ENCODE peak calls at places on chromosomes 7 and 10, in four cellular contexts. Y is PC-3, O is HepG2, D is body of pancreas. P is an unnamed sample.

GRCh38 chr7:130733866-130734524 is at the start of gene KLF14:
- DNase-seq in Y (no peak), O (no peak), D (peak), P (peak)

GRCh38 chr7:133510326-133511055 is 257.6 kb downstream of the EXOC4 start:
- DNase-seq in Y (no peak), O (no peak), D (no peak), P (no peak)

GRCh38 chr7:108014747-108015682 is 12.1 kb upstream of the LAMB1 start:
- DNase-seq in Y (peak), O (peak), D (no peak), P (peak)

GRCh38 chr10:75778665-75779064 is 347.2 kb downstream of the LRMDA start:
- DNase-seq in Y (no peak), O (no peak), D (no peak), P (no peak)

GRCh38 chr7:721619-722248 is 4.8 kb upstream of the DNAAF5 start:
- DNase-seq in Y (no peak), O (no peak), D (no peak), P (no peak)

GRCh38 chr7:68414631-68415425 is 1183.4 kb upstream of the AUTS2 start:
- DNase-seq in Y (no peak), O (no peak), D (no peak), P (no peak)

GRCh38 chr7:41188163-41189130 is 514.4 kb downstream of the INHBA start:
- DNase-seq in Y (peak), O (no peak), D (no peak), P (peak)

GRCh38 chr10:71962915-71963314 is 1.3 kb upstream of the CHST3 start:
- DNase-seq in Y (no peak), O (no peak), D (no peak), P (no peak)

GRCh38 chr7:138954545-138955475 is 26.4 kb downstream of the KIAA1549 start:
- DNase-seq in Y (no peak), O (no peak), D (no peak), P (no peak)

GRCh38 chr7:69962077-69962855 is 364.0 kb downstream of the AUTS2 start:
- DNase-seq in Y (no peak), O (no peak), D (peak), P (no peak)

GRCh38 chr7:150383710-150384397 is 4.7 kb downstream of the ZNF775 start:
- DNase-seq in Y (no peak), O (peak), D (peak), P (no peak)

GRCh38 chr10:132721725-132722124 is 64.2 kb downstream of the NKX6-2 start:
- DNase-seq in Y (no peak), O (no peak), D (no peak), P (no peak)

GRCh38 chr10:60314306-60314940 is 75.3 kb downstream of the ANK3 start:
- DNase-seq in Y (peak), O (no peak), D (no peak), P (peak)

GRCh38 chr10:24249829-24250415 is 41.0 kb downstream of the KIAA1217 start:
- DNase-seq in Y (no peak), O (no peak), D (no peak), P (peak)

GRCh38 chr10:74967850-74968620 is 141.6 kb downstream of the KAT6B start:
- DNase-seq in Y (peak), O (peak), D (no peak), P (peak)

GRCh38 chr10:104925232-104925851 is 284.3 kb downstream of the SORCS3 start:
- DNase-seq in Y (peak), O (peak), D (peak), P (peak)

GRCh38 chr7:18320971-18321567 is 174.5 kb upstream of the HDAC9 start:
- DNase-seq in Y (peak), O (peak), D (no peak), P (peak)

GRCh38 chr7:131861620-131862346 is 305.4 kb upstream of the PODXL start:
- DNase-seq in Y (peak), O (no peak), D (no peak), P (no peak)

GRCh38 chr7:36406156-36406555 is 16.5 kb downstream of the ANLN start:
- DNase-seq in Y (no peak), O (no peak), D (no peak), P (no peak)

GRCh38 chr10:79084012-79084971 is 15.5 kb downstream of the ZMIZ1 start:
- DNase-seq in Y (peak), O (peak), D (peak), P (peak)

GRCh38 chr10:117007080-117007479 is 2.1 kb upstream of the SHTN1 start:
- DNase-seq in Y (peak), O (peak), D (no peak), P (peak)

GRCh38 chr10:117005454-117006055 is 568 bp upstream of the SHTN1 start:
- DNase-seq in Y (peak), O (peak), D (peak), P (peak)

GRCh38 chr10:117004238-117004626 is 755 bp downstream of the SHTN1 start:
- DNase-seq in Y (peak), O (no peak), D (no peak), P (peak)

GRCh38 chr10:117003336-117003735 is 1.7 kb downstream of the SHTN1 start:
- DNase-seq in Y (peak), O (peak), D (no peak), P (no peak)

DNA sequence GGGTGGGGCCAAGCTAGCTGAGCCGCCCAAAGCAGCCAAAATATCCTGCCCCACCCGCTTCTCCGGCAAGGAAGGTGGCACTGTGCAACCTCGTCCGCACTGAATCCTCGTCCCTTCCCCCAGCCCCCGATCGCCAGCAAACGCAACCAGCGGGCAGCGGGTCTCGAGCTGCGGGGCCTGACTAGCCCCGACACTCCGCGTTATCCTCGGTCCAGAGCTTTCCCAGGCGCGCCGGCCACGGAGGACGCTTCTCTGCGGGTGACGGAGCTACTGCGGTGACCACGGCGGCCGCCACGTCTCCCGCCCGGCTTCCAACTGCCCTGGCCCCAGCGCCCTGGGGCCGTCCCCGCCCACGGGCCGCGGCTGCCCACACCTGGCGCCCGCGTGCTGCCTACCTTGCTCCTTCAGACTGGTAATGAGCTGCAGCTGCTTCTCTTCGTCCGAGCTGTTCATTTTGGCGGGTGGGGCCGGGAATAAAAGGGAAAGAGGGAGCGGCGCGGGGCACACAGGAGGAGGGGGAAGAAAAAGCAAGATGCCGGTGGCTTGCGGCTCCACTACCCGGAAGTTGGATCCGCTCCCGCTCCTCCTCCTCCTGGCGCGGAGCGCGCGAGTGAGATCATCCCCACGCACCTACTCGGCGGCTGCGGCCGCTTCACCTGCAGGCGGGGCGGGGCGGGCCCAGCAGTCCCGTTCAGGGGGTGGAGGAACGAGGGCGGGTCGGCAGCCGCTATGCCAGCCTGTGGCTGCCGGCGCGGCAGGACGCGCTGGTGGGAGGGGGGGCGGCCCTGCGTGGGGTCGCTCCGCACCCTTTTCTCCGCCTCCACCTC is at the start of gene SHTN1:
- DNase-seq in Y (peak), O (peak), D (peak), P (peak)
- H3K27ac ChIP-seq in Y (peak), O (peak), D (peak), P (peak)

GRCh38 chr10:49541762-49542161 is 2.8 kb upstream of the ERCC6 start:
- DNase-seq in Y (no peak), O (no peak), D (no peak), P (no peak)

GRCh38 chr10:49534670-49535381 is 4.1 kb downstream of the ERCC6 start:
- DNase-seq in Y (peak), O (no peak), D (no peak), P (no peak)

GRCh38 chr10:49542353-49542752 is 3.4 kb upstream of the ERCC6 start:
- DNase-seq in Y (no peak), O (no peak), D (no peak), P (no peak)

GRCh38 chr10:49539320-49539885 is 482 bp upstream of the ERCC6 start:
- DNase-seq in Y (peak), O (peak), D (peak), P (peak)

GRCh38 chr10:49538381-49539319 is at the start of gene ERCC6:
- DNase-seq in Y (peak), O (peak), D (peak), P (peak)
- TF ChIP-seq CTCF in Y (peak), O (peak), D (no peak), P (no peak)

GRCh38 chr10:124997246-124997790 is 55.4 kb downstream of the ZRANB1 start:
- DNase-seq in Y (no peak), O (no peak), D (peak), P (no peak)

GRCh38 chr10:124999433-125000365 is 57.8 kb downstream of the ZRANB1 start:
- DNase-seq in Y (no peak), O (no peak), D (peak), P (no peak)

GRCh38 chr10:124996854-124997215 is 54.9 kb downstream of the ZRANB1 start:
- DNase-seq in Y (no peak), O (no peak), D (peak), P (no peak)

GRCh38 chr10:124998624-124999291 is 56.8 kb downstream of the ZRANB1 start:
- DNase-seq in Y (no peak), O (no peak), D (peak), P (no peak)

GRCh38 chr10:124997791-124998623 is 56.1 kb downstream of the ZRANB1 start:
- DNase-seq in Y (no peak), O (no peak), D (peak), P (no peak)
- H3K27ac ChIP-seq in Y (no peak), O (no peak), D (no peak), P (peak)

DNA sequence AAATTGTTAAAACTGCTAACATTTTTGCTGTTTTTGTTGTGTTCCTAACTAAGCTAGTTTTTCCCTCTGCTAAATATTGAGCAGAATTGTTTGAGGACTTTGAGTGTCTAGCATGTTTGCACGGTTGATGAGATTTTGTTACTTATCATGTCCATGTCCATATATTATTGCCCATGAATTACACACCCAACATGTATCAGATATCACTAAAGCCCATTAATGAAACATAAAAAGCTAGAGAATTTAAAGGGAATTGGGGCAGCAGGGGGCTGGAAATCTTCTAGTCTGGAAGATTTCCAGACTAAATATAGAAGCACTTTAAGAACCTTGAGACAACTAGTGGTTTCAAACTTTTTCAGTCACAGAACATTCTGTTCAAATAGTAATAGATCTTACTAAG is 197.7 kb downstream of the SNX10 start:
- DNase-seq in Y (no peak), O (no peak), D (no peak), P (no peak)
- TF ChIP-seq CTCF in Y (no peak), O (no peak), D (no peak), P (no peak)

GRCh38 chr7:7772385-7772784 is 54.0 kb upstream of the RPA3 start:
- DNase-seq in Y (no peak), O (no peak), D (no peak), P (peak)
- H3K27ac ChIP-seq in Y (no peak), O (no peak), D (no peak), P (no peak)

DNA sequence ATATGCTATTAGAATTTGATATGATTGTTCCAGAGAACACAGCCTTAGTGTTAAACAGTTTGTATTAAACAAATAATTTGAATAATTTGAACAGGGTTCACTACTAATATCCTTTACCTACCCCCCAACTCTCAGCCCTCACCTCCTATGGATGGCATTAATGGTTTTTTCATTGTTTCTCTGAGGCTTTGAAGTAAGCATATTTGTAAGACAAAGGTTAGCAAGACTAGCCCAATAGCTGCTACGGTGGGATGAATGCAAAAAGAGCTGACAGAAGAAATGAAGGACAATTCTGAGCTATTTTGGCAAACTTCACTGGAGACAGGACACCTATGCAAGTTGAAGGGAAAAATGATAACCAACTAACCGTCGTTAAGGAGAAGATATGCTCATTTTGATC is 61.6 kb downstream of the ARL4A start:
- DNase-seq in Y (no peak), O (no peak), D (no peak), P (no peak)
- TF ChIP-seq CTCF in Y (no peak), O (no peak), D (no peak), P (no peak)

P was measured in RWPE1.